ENCODE peak calls at places on chromosome 14, in four cellular contexts. U, G, S and O are unnamed samples.

GRCh38 chr14:60288279-60288678 is 39.3 kb downstream of the PPM1A start:
- DNase-seq in U (no peak), G (no peak), S (no peak), O (no peak)

GRCh38 chr14:83208346-83208745 is 1674.7 kb upstream of the SEL1L start:
- DNase-seq in U (no peak), G (no peak), S (no peak), O (no peak)

GRCh38 chr14:66643344-66643743 is 135.4 kb downstream of the GPHN start:
- DNase-seq in U (no peak), G (no peak), S (no peak), O (no peak)

GRCh38 chr14:85566603-85567002 is 36.7 kb downstream of the FLRT2 start:
- DNase-seq in U (no peak), G (no peak), S (no peak), O (no peak)

GRCh38 chr14:73789996-73790581 is 61.5 kb upstream of the PTGR2 start:
- DNase-seq in U (no peak), G (no peak), S (no peak), O (no peak)

GRCh38 chr14:97138801-97139200 is 341.6 kb downstream of the VRK1 start:
- DNase-seq in U (no peak), G (no peak), S (peak), O (peak)

GRCh38 chr14:81402123-81402495 is 2.0 kb upstream of the STON2 start:
- DNase-seq in U (no peak), G (no peak), S (no peak), O (no peak)

GRCh38 chr14:92792885-92793284 is 1.2 kb upstream of the GOLGA5 start:
- DNase-seq in U (no peak), G (no peak), S (no peak), O (peak)

GRCh38 chr14:69096766-69097475 is 56.0 kb downstream of the DCAF5 start:
- DNase-seq in U (no peak), G (no peak), S (no peak), O (no peak)

GRCh38 chr14:87133073-87133815 is 859.7 kb downstream of the GALC start:
- DNase-seq in U (no peak), G (no peak), S (no peak), O (no peak)

GRCh38 chr14:103519837-103520212 is 2.8 kb downstream of the CKB start:
- DNase-seq in U (no peak), G (no peak), S (no peak), O (no peak)

GRCh38 chr14:75493580-75494130 is 28.6 kb upstream of the BATF start:
- DNase-seq in U (no peak), G (no peak), S (no peak), O (peak)

GRCh38 chr14:69355955-69356321 is 42.2 kb downstream of the ERH start:
- DNase-seq in U (no peak), G (no peak), S (no peak), O (peak)

GRCh38 chr14:80705241-80705980 is 236.1 kb downstream of the CEP128 start:
- DNase-seq in U (no peak), G (no peak), S (no peak), O (no peak)

GRCh38 chr14:41457393-41457792 is 149.3 kb upstream of the LRFN5 start:
- DNase-seq in U (no peak), G (no peak), S (no peak), O (no peak)

GRCh38 chr14:70289138-70289537 is 70.3 kb downstream of the COX16 start:
- DNase-seq in U (peak), G (peak), S (no peak), O (no peak)

GRCh38 chr14:99561827-99562226 is 42.2 kb downstream of the CCDC85C start:
- DNase-seq in U (no peak), G (no peak), S (no peak), O (no peak)

GRCh38 chr14:30064454-30064853 is 136.8 kb upstream of the PRKD1 start:
- DNase-seq in U (no peak), G (no peak), S (no peak), O (no peak)

GRCh38 chr14:86003998-86004397 is 474.1 kb downstream of the FLRT2 start:
- DNase-seq in U (no peak), G (peak), S (no peak), O (no peak)

GRCh38 chr14:21917699-21918436 is 244.2 kb upstream of the OR4E1 start:
- DNase-seq in U (peak), G (no peak), S (peak), O (no peak)

GRCh38 chr14:106058342-106058741 is 532.0 kb downstream of the TMEM121 start:
- DNase-seq in U (no peak), G (no peak), S (no peak), O (no peak)

GRCh38 chr14:57502581-57503254 is 9.1 kb upstream of the CCDC198 start:
- DNase-seq in U (no peak), G (no peak), S (no peak), O (no peak)

GRCh38 chr14:75970989-75971388 is 10.8 kb downstream of the TGFB3 start:
- DNase-seq in U (no peak), G (no peak), S (peak), O (no peak)

GRCh38 chr14:75996488-75996887 is 10.9 kb downstream of the IFT43 start:
- DNase-seq in U (no peak), G (no peak), S (no peak), O (no peak)

GRCh38 chr14:96055065-96055752 is 16.0 kb downstream of the C14orf132 start:
- DNase-seq in U (no peak), G (no peak), S (no peak), O (no peak)

GRCh38 chr14:70268760-70269159 is 80.0 kb upstream of the SLC8A3 start:
- DNase-seq in U (no peak), G (no peak), S (peak), O (no peak)

GRCh38 chr14:59044707-59045106 is 143.8 kb upstream of the DAAM1 start:
- DNase-seq in U (no peak), G (no peak), S (no peak), O (no peak)

GRCh38 chr14:64725360-64725815 is 21.2 kb downstream of the PLEKHG3 start:
- DNase-seq in U (no peak), G (no peak), S (no peak), O (no peak)

GRCh38 chr14:104903990-104904389 is 20.7 kb upstream of the PLD4 start:
- DNase-seq in U (no peak), G (no peak), S (no peak), O (no peak)

GRCh38 chr14:77208266-77208978 is 26.8 kb downstream of the TMEM63C start:
- DNase-seq in U (no peak), G (peak), S (peak), O (peak)

GRCh38 chr14:104882325-104882973 is 17.4 kb downstream of the CEP170B start:
- DNase-seq in U (no peak), G (no peak), S (peak), O (peak)

GRCh38 chr14:31070431-31070830 is 44.3 kb upstream of the STRN3 start:
- DNase-seq in U (no peak), G (no peak), S (no peak), O (no peak)

GRCh38 chr14:87102979-87103378 is 890.0 kb downstream of the GALC start:
- DNase-seq in U (no peak), G (no peak), S (no peak), O (no peak)

GRCh38 chr14:102421366-102422057 is 58.8 kb downstream of the TECPR2 start:
- DNase-seq in U (no peak), G (no peak), S (no peak), O (no peak)

GRCh38 chr14:32509632-32510187 is 180.6 kb downstream of the AKAP6 start:
- DNase-seq in U (no peak), G (no peak), S (no peak), O (no peak)

GRCh38 chr14:75482366-75482765 is 39.9 kb upstream of the BATF start:
- DNase-seq in U (no peak), G (no peak), S (no peak), O (no peak)

GRCh38 chr14:55505846-55506245 is 65.4 kb upstream of the TBPL2 start:
- DNase-seq in U (no peak), G (no peak), S (no peak), O (no peak)

GRCh38 chr14:96274122-96274910 is 18.3 kb downstream of the BDKRB1 start:
- DNase-seq in U (no peak), G (no peak), S (no peak), O (no peak)

GRCh38 chr14:88630565-88630964 is 67.7 kb downstream of the ZC3H14 start:
- DNase-seq in U (no peak), G (no peak), S (no peak), O (no peak)